ENCODE peak calls at places on chromosomes 4 and X, in nine cellular contexts. W is globus pallidus; H is H1; P is hepatocyte; V is cortex of kidney; F is colonic mucosa; S is cardiac fibroblast; D is effector memory CD4-positive, alpha-beta T cell; G is HT1080. Q is an unnamed sample.

GRCh38 chr4:23967281-23967680 is 77.4 kb upstream of the PPARGC1A start:
- DNase-seq in W (no peak), H (no peak), P (no peak), V (no peak), F (no peak), S (no peak), D (no peak), G (no peak), Q (no peak)

GRCh38 chr4:158858410-158859189 is 89.8 kb downstream of the FNIP2 start:
- DNase-seq in W (no peak), H (no peak), P (no peak), V (no peak), F (no peak), S (no peak), D (no peak), G (peak; percentile 43), Q (no peak)

GRCh38 chr4:26071688-26072087 is 157.7 kb downstream of the SMIM20 start:
- DNase-seq in W (no peak), H (no peak), P (no peak), V (no peak), F (no peak), S (no peak), D (no peak), G (no peak), Q (no peak)

GRCh38 chr4:93178279-93178678 is 650.3 kb upstream of the ATOH1 start:
- DNase-seq in W (no peak), H (no peak), P (no peak), V (no peak), F (no peak), S (no peak), D (no peak), G (peak; percentile 5), Q (no peak)

GRCh38 chr4:61273237-61273636 is 73.1 kb downstream of the ADGRL3 start:
- DNase-seq in W (no peak), H (no peak), P (peak; percentile 12), V (no peak), F (no peak), S (peak; percentile 45), D (no peak), G (no peak), Q (no peak)

GRCh38 chrX:95764972-95765451 is 919.6 kb upstream of the DIAPH2 start:
- DNase-seq in W (peak; percentile 9), H (peak; percentile 41), P (peak; percentile 75), V (no peak), F (no peak), S (peak; percentile 52), D (no peak), G (peak; percentile 5), Q (no peak)

GRCh38 chr4:66688674-66689073 is 856.6 kb downstream of the CENPC start:
- DNase-seq in W (peak; percentile 2), H (no peak), P (peak; percentile 27), V (no peak), F (no peak), S (peak; percentile 68), D (no peak), G (peak; percentile 26), Q (no peak)

GRCh38 chr4:98421106-98421505 is 159.9 kb downstream of the RAP1GDS1 start:
- DNase-seq in W (no peak), H (no peak), P (no peak), V (no peak), F (no peak), S (no peak), D (no peak), G (peak; percentile 18), Q (no peak)

GRCh38 chr4:138348055-138348454 is 105.9 kb upstream of the SLC7A11 start:
- DNase-seq in W (no peak), H (no peak), P (peak; percentile 7), V (no peak), F (no peak), S (no peak), D (no peak), G (peak; percentile 97), Q (no peak)

GRCh38 chrX:150688911-150689451 is 4.2 kb upstream of the MTMR1 start:
- DNase-seq in W (no peak), H (no peak), P (peak; percentile 22), V (no peak), F (no peak), S (peak; percentile 58), D (no peak), G (peak; percentile 97), Q (no peak)

GRCh38 chr4:15035152-15035551 is 32.9 kb downstream of the CPEB2 start:
- DNase-seq in W (no peak), H (no peak), P (peak; percentile 7), V (no peak), F (no peak), S (peak; percentile 13), D (no peak), G (no peak), Q (no peak)

GRCh38 chrX:48475295-48475694 is 704 bp upstream of the FTSJ1 start:
- DNase-seq in W (no peak), H (no peak), P (no peak), V (no peak), F (peak; percentile 42), S (no peak), D (no peak), G (no peak), Q (no peak)

GRCh38 chr4:15895517-15895916 is 43.0 kb downstream of the FGFBP1 start:
- DNase-seq in W (no peak), H (no peak), P (no peak), V (no peak), F (no peak), S (no peak), D (no peak), G (no peak), Q (no peak)

GRCh38 chr4:148445903-148446261 is 3.7 kb upstream of the NR3C2 start:
- DNase-seq in W (no peak), H (no peak), P (no peak), V (no peak), F (peak; percentile 29), S (no peak), D (no peak), G (no peak), Q (no peak)

GRCh38 chrX:51155157-51155556 is 177.5 kb upstream of the NUDT10 start:
- DNase-seq in W (no peak), H (no peak), P (no peak), V (no peak), F (no peak), S (no peak), D (no peak), G (no peak), Q (no peak)

GRCh38 chr4:186666750-186667149 is 56.9 kb downstream of the FAT1 start:
- DNase-seq in W (no peak), H (no peak), P (no peak), V (no peak), F (no peak), S (no peak), D (no peak), G (no peak), Q (no peak)

GRCh38 chr4:179415842-179416223 is 1973.6 kb upstream of the AGA start:
- DNase-seq in W (no peak), H (no peak), P (peak; percentile 51), V (no peak), F (no peak), S (no peak), D (no peak), G (peak; percentile 33), Q (no peak)

GRCh38 chr4:56656346-56656643 is 24.8 kb downstream of the HOPX start:
- DNase-seq in W (no peak), H (no peak), P (peak; percentile 19), V (no peak), F (no peak), S (no peak), D (peak; percentile 11), G (no peak), Q (no peak)

GRCh38 chr4:189117426-189117825 is 823.2 kb upstream of the FRG1 start:
- DNase-seq in W (no peak), H (no peak), P (no peak), V (no peak), F (no peak), S (no peak), D (no peak), G (peak; percentile 5), Q (no peak)

GRCh38 chr4:185737489-185738037 is 74.4 kb downstream of the SORBS2 start:
- DNase-seq in W (no peak), H (no peak), P (no peak), V (no peak), F (no peak), S (no peak), D (no peak), G (no peak), Q (no peak)

GRCh38 chr4:79977131-79977840 is 95.7 kb downstream of the ANTXR2 start:
- DNase-seq in W (no peak), H (no peak), P (no peak), V (no peak), F (no peak), S (no peak), D (no peak), G (no peak), Q (no peak)

GRCh38 chrX:154486396-154487207 is at the start of gene UBL4A:
- DNase-seq in W (no peak), H (peak; percentile 55), P (peak; percentile 83), V (no peak), F (peak; percentile 54), S (peak; percentile 67), D (peak; percentile 34), G (no peak), Q (peak; percentile 38)

GRCh38 chr4:95300304-95300703 is 248.5 kb downstream of the UNC5C start:
- DNase-seq in W (no peak), H (no peak), P (no peak), V (no peak), F (no peak), S (no peak), D (no peak), G (no peak), Q (no peak)

GRCh38 chr4:147339116-147339515 is 141.8 kb upstream of the EDNRA start:
- DNase-seq in W (no peak), H (no peak), P (no peak), V (no peak), F (peak; percentile 49), S (no peak), D (no peak), G (no peak), Q (no peak)

GRCh38 chrX:111719426-111720210 is 38.6 kb downstream of the ALG13 start:
- DNase-seq in W (peak; percentile 3), H (no peak), P (peak; percentile 13), V (no peak), F (no peak), S (peak; percentile 31), D (no peak), G (no peak), Q (no peak)

GRCh38 chr4:127846061-127846460 is 34.6 kb upstream of the PLK4 start:
- DNase-seq in W (no peak), H (no peak), P (no peak), V (no peak), F (no peak), S (no peak), D (no peak), G (no peak), Q (no peak)

GRCh38 chr4:128597515-128597914 is 212.0 kb upstream of the JADE1 start:
- DNase-seq in W (no peak), H (no peak), P (no peak), V (no peak), F (no peak), S (no peak), D (no peak), G (no peak), Q (no peak)

GRCh38 chrX:108091266-108091877 is at the start of the genes ATG4A and PSMD10:
- DNase-seq in W (peak; percentile 95), H (peak; percentile 79), P (peak; percentile 94), V (peak; percentile 4), F (peak; percentile 93), S (peak; percentile 96), D (peak; percentile 77), G (peak; percentile 97), Q (peak; percentile 77)

GRCh38 chr4:137610960-137611359 is 78.7 kb upstream of the PCDH18 start:
- DNase-seq in W (no peak), H (no peak), P (peak; percentile 19), V (no peak), F (no peak), S (peak; percentile 42), D (no peak), G (no peak), Q (no peak)

Q was measured in T-helper 1 cell.